ENCODE peak calls at places on chromosomes 2 and 18, in four cellular contexts. One of them, this sample, is unnamed.
A peak's percentile ranks its signal among the peaks of the same experiment; 100 is the strongest.

GRCh38 chr2:45302011-45302325 is 292.7 kb upstream of the SIX2 start:
- DNase-seq in stomach: no peak
- DNase-seq in type B pancreatic cell: no peak
- DNase-seq in HL-60: no peak
- DNase-seq in this sample: no peak

GRCh38 chr2:238136820-238137537 is 1.5 kb upstream of the KLHL30 start:
- DNase-seq in type B pancreatic cell: no peak
- DNase-seq in HL-60: peak; percentile 81
- DNase-seq in stomach: no peak
- DNase-seq in this sample: no peak

GRCh38 chr2:226641008-226641407 is 158.6 kb downstream of the IRS1 start:
- DNase-seq in type B pancreatic cell: no peak
- DNase-seq in HL-60: no peak
- DNase-seq in stomach: no peak
- DNase-seq in this sample: no peak

GRCh38 chr2:160906878-160907277 is 253.3 kb upstream of the TANK start:
- DNase-seq in HL-60: no peak
- DNase-seq in stomach: no peak
- DNase-seq in type B pancreatic cell: no peak
- DNase-seq in this sample: no peak

GRCh38 chr2:55519908-55520885 is 679 bp downstream of the CFAP36 start:
- DNase-seq in type B pancreatic cell: no peak
- DNase-seq in stomach: no peak
- DNase-seq in HL-60: peak; percentile 20
- DNase-seq in this sample: no peak

GRCh38 chr2:46487667-46488333 is 8.4 kb downstream of the TMEM247 start:
- DNase-seq in type B pancreatic cell: no peak
- DNase-seq in HL-60: no peak
- DNase-seq in stomach: no peak
- DNase-seq in this sample: no peak

GRCh38 chr2:147511491-147511948 is 333.3 kb upstream of the ACVR2A start:
- DNase-seq in type B pancreatic cell: no peak
- DNase-seq in stomach: no peak
- DNase-seq in HL-60: no peak
- DNase-seq in this sample: no peak

GRCh38 chr2:224072541-224073188 is 33.6 kb upstream of the SERPINE2 start:
- DNase-seq in stomach: no peak
- DNase-seq in HL-60: no peak
- DNase-seq in type B pancreatic cell: no peak
- DNase-seq in this sample: no peak

GRCh38 chr2:36650031-36650430 is 46.5 kb upstream of the VIT start:
- DNase-seq in type B pancreatic cell: no peak
- DNase-seq in stomach: no peak
- DNase-seq in HL-60: no peak
- DNase-seq in this sample: no peak

GRCh38 chr2:227411320-227411989 is 23.7 kb upstream of the SCYGR1 start:
- DNase-seq in type B pancreatic cell: no peak
- DNase-seq in HL-60: no peak
- DNase-seq in stomach: no peak
- DNase-seq in this sample: peak; percentile 21

GRCh38 chr2:174035981-174036742 is 71.0 kb upstream of the SP3 start:
- DNase-seq in stomach: no peak
- DNase-seq in HL-60: no peak
- DNase-seq in type B pancreatic cell: no peak
- DNase-seq in this sample: no peak

GRCh38 chr2:122136071-122136470 is 380.6 kb downstream of the TSN start:
- DNase-seq in type B pancreatic cell: no peak
- DNase-seq in stomach: no peak
- DNase-seq in HL-60: peak; percentile 21
- DNase-seq in this sample: no peak

GRCh38 chr2:43402002-43402401 is 175.6 kb upstream of the ZFP36L2 start:
- DNase-seq in type B pancreatic cell: no peak
- DNase-seq in HL-60: no peak
- DNase-seq in stomach: no peak
- DNase-seq in this sample: no peak

GRCh38 chr2:68620762-68621161 is 22.6 kb upstream of the PROKR1 start:
- DNase-seq in HL-60: no peak
- DNase-seq in stomach: no peak
- DNase-seq in type B pancreatic cell: no peak
- DNase-seq in this sample: no peak

GRCh38 chr18:11721720-11722119 is 32.7 kb downstream of the GNAL start:
- DNase-seq in stomach: no peak
- DNase-seq in type B pancreatic cell: no peak
- DNase-seq in HL-60: no peak
- DNase-seq in this sample: no peak

GRCh38 chr2:120820263-120820884 is 84.7 kb downstream of the GLI2 start:
- DNase-seq in HL-60: no peak
- DNase-seq in stomach: no peak
- DNase-seq in type B pancreatic cell: no peak
- DNase-seq in this sample: no peak

GRCh38 chr2:86414996-86415395 is 26.2 kb upstream of the KDM3A start:
- DNase-seq in type B pancreatic cell: no peak
- DNase-seq in HL-60: peak; percentile 28
- DNase-seq in stomach: no peak
- DNase-seq in this sample: no peak

GRCh38 chr2:35428548-35428947 is 927.0 kb upstream of the CRIM1 start:
- DNase-seq in stomach: peak; percentile 32
- DNase-seq in type B pancreatic cell: no peak
- DNase-seq in HL-60: peak; percentile 35
- DNase-seq in this sample: no peak

GRCh38 chr2:196407675-196408265 is 231.7 kb upstream of the CCDC150 start:
- DNase-seq in stomach: no peak
- DNase-seq in type B pancreatic cell: no peak
- DNase-seq in HL-60: no peak
- DNase-seq in this sample: no peak

GRCh38 chr2:69216535-69217332 is 170.3 kb downstream of the GFPT1 start:
- DNase-seq in stomach: no peak
- DNase-seq in type B pancreatic cell: no peak
- DNase-seq in HL-60: no peak
- DNase-seq in this sample: no peak

GRCh38 chr2:85705680-85706039 is 11.5 kb downstream of the GNLY start:
- DNase-seq in type B pancreatic cell: no peak
- DNase-seq in stomach: peak; percentile 50
- DNase-seq in HL-60: peak; percentile 78
- DNase-seq in this sample: no peak

GRCh38 chr2:121196132-121196848 is 88.7 kb downstream of the TFCP2L1 start:
- DNase-seq in stomach: peak; percentile 82
- DNase-seq in type B pancreatic cell: no peak
- DNase-seq in HL-60: no peak
- DNase-seq in this sample: no peak

GRCh38 chr2:74982581-74982980 is 24.1 kb downstream of the POLE4 start:
- DNase-seq in HL-60: no peak
- DNase-seq in stomach: no peak
- DNase-seq in type B pancreatic cell: no peak
- DNase-seq in this sample: no peak
- TF ChIP-seq CTCF in HL-60: no peak
- TF ChIP-seq CTCF in stomach: no peak
- TF ChIP-seq CTCF in type B pancreatic cell: no peak
- TF ChIP-seq CTCF in this sample: peak; percentile 41

DNA sequence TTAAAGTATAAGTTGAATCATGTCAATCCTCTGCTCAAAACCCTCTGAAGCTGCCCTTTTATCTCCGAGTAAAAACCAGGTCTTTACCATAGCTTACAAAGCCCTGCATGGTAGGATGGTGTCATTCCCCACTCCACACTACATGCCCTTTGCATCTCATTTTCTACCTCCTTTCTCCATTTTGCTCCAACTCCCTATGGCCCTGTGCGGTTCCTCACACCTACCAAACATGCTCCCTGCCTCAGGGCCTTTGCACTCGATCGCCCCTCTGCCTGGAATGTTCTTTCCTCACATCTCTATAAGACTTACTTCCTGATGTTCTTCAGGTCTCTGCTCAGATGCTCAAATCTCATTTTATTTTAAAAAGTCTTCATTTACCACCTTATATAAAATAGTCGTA is 80.7 kb downstream of the MYL12B start:
- DNase-seq in type B pancreatic cell: no peak
- DNase-seq in stomach: no peak
- DNase-seq in HL-60: no peak
- DNase-seq in this sample: no peak
- TF ChIP-seq CTCF in type B pancreatic cell: no peak
- TF ChIP-seq CTCF in stomach: no peak
- TF ChIP-seq CTCF in HL-60: no peak
- TF ChIP-seq CTCF in this sample: no peak

GRCh38 chr2:74010087-74010541 is 25.4 kb downstream of the TET3 start:
- DNase-seq in stomach: peak; percentile 81
- DNase-seq in type B pancreatic cell: peak; percentile 72
- DNase-seq in HL-60: no peak
- DNase-seq in this sample: peak; percentile 71

GRCh38 chr2:74007120-74007519 is 22.4 kb downstream of the TET3 start:
- DNase-seq in type B pancreatic cell: no peak
- DNase-seq in HL-60: no peak
- DNase-seq in stomach: no peak
- DNase-seq in this sample: no peak

GRCh38 chr2:74011246-74011645 is 26.5 kb downstream of the TET3 start:
- DNase-seq in stomach: no peak
- DNase-seq in HL-60: no peak
- DNase-seq in type B pancreatic cell: peak; percentile 47
- DNase-seq in this sample: peak; percentile 72

GRCh38 chr2:74009577-74009976 is 24.9 kb downstream of the TET3 start:
- DNase-seq in type B pancreatic cell: peak; percentile 40
- DNase-seq in stomach: no peak
- DNase-seq in HL-60: no peak
- DNase-seq in this sample: peak; percentile 48

GRCh38 chr2:74008761-74009395 is 24.2 kb downstream of the TET3 start:
- DNase-seq in stomach: no peak
- DNase-seq in type B pancreatic cell: peak; percentile 44
- DNase-seq in HL-60: no peak
- DNase-seq in this sample: no peak
- TF ChIP-seq CTCF in stomach: no peak
- TF ChIP-seq CTCF in type B pancreatic cell: no peak
- TF ChIP-seq CTCF in HL-60: no peak
- TF ChIP-seq CTCF in this sample: no peak

GRCh38 chr18:50272593-50272992 is 6.3 kb upstream of the CFAP53 start:
- DNase-seq in stomach: no peak
- DNase-seq in HL-60: no peak
- DNase-seq in type B pancreatic cell: no peak
- DNase-seq in this sample: peak; percentile 57

GRCh38 chr18:50266248-50266704 is at the start of gene CFAP53:
- DNase-seq in HL-60: peak; percentile 96
- DNase-seq in type B pancreatic cell: peak; percentile 88
- DNase-seq in stomach: peak; percentile 89
- DNase-seq in this sample: peak; percentile 94

GRCh38 chr18:50273203-50274043 is 7.1 kb upstream of the CFAP53 start:
- DNase-seq in stomach: no peak
- DNase-seq in HL-60: no peak
- DNase-seq in type B pancreatic cell: no peak
- DNase-seq in this sample: peak; percentile 76

GRCh38 chr18:50262977-50263376 is 3.3 kb downstream of the CFAP53 start:
- DNase-seq in stomach: no peak
- DNase-seq in type B pancreatic cell: no peak
- DNase-seq in HL-60: no peak
- DNase-seq in this sample: no peak

GRCh38 chr18:50268022-50268747 is 1.9 kb upstream of the CFAP53 start:
- DNase-seq in HL-60: no peak
- DNase-seq in type B pancreatic cell: no peak
- DNase-seq in stomach: peak; percentile 78
- DNase-seq in this sample: no peak
- TF ChIP-seq CTCF in HL-60: no peak
- TF ChIP-seq CTCF in type B pancreatic cell: peak; percentile 74
- TF ChIP-seq CTCF in stomach: no peak
- TF ChIP-seq CTCF in this sample: peak; percentile 30

GRCh38 chr2:176652300-176653182 is 383.3 kb downstream of the MTX2 start:
- DNase-seq in HL-60: peak; percentile 31
- DNase-seq in stomach: no peak
- DNase-seq in type B pancreatic cell: no peak
- DNase-seq in this sample: no peak

GRCh38 chr2:176650811-176651559 is 381.7 kb downstream of the MTX2 start:
- DNase-seq in stomach: no peak
- DNase-seq in type B pancreatic cell: no peak
- DNase-seq in HL-60: no peak
- DNase-seq in this sample: no peak

GRCh38 chr2:176656055-176656775 is 387.0 kb downstream of the MTX2 start:
- DNase-seq in type B pancreatic cell: no peak
- DNase-seq in HL-60: no peak
- DNase-seq in stomach: no peak
- DNase-seq in this sample: no peak

GRCh38 chr2:176656776-176657140 is 387.5 kb downstream of the MTX2 start:
- DNase-seq in stomach: no peak
- DNase-seq in type B pancreatic cell: no peak
- DNase-seq in HL-60: no peak
- DNase-seq in this sample: no peak

DNA sequence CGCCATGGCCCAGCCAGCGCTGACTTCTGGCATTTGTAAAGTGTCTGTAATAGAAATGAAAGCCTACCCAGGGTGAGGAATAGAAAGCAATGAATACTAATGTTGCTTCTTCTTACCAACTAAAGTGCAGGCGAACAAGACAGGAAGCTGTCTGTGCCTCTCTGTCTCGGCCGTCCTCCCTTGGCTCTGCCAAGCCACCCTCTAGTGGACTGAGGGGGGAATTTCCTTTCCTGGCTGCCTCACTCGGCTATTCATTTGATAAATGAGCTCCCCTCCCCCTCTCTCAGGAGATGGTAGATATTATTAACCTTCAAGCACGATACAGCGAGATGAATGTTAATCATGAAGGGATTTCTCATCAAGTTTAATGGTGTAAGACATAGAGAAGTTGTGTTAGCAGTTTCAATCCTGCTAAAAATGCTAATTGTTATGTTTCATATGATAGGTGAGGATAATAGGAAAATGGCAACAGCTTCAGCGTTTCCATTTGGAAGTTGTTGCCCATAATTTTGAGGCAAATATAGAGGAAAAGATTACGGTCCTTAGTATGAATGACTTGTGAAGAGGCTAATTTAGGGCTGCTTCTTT is 384.7 kb downstream of the MTX2 start:
- DNase-seq in type B pancreatic cell: no peak
- DNase-seq in stomach: peak; percentile 39
- DNase-seq in HL-60: peak; percentile 69
- DNase-seq in this sample: no peak
- TF ChIP-seq CTCF in type B pancreatic cell: peak; percentile 87
- TF ChIP-seq CTCF in stomach: no peak
- TF ChIP-seq CTCF in HL-60: peak; percentile 43
- TF ChIP-seq CTCF in this sample: peak; percentile 54